ENCODE peak calls at places on chromosomes 16 and 17, in seven cellular contexts. One of them, this sample, is unnamed.
A peak's percentile ranks its signal among the peaks of the same experiment; 100 is the strongest.

GRCh38 chr17:9170336-9170735 is 149.0 kb downstream of the NTN1 start:
- DNase-seq in activated CD8-positive, alpha-beta T cell treated with anti-CD3 and anti-CD28 coated beads for 36 hours: no peak
- DNase-seq in fibroblast of pulmonary artery: no peak
- DNase-seq in A673: no peak
- DNase-seq in AG04450: no peak
- DNase-seq in CD4-positive, alpha-beta T cell: no peak
- DNase-seq in CD8-positive, alpha-beta T cell: no peak
- DNase-seq in this sample: no peak

GRCh38 chr17:59332890-59333377 is 1.5 kb downstream of the YPEL2 start:
- DNase-seq in activated CD8-positive, alpha-beta T cell treated with anti-CD3 and anti-CD28 coated beads for 36 hours: peak; percentile 20
- DNase-seq in fibroblast of pulmonary artery: peak; percentile 54
- DNase-seq in A673: no peak
- DNase-seq in AG04450: no peak
- DNase-seq in CD4-positive, alpha-beta T cell: no peak
- DNase-seq in CD8-positive, alpha-beta T cell: no peak
- DNase-seq in this sample: no peak

GRCh38 chr17:19386974-19387920 is at the start of gene MFAP4:
- DNase-seq in activated CD8-positive, alpha-beta T cell treated with anti-CD3 and anti-CD28 coated beads for 36 hours: peak; percentile 37
- DNase-seq in fibroblast of pulmonary artery: peak; percentile 95
- DNase-seq in A673: peak; percentile 92
- DNase-seq in AG04450: peak; percentile 88
- DNase-seq in CD4-positive, alpha-beta T cell: no peak
- DNase-seq in CD8-positive, alpha-beta T cell: no peak
- DNase-seq in this sample: peak; percentile 74

GRCh38 chr17:36812762-36813161 is 124.5 kb upstream of the LHX1 start:
- DNase-seq in activated CD8-positive, alpha-beta T cell treated with anti-CD3 and anti-CD28 coated beads for 36 hours: no peak
- DNase-seq in fibroblast of pulmonary artery: no peak
- DNase-seq in A673: peak; percentile 11
- DNase-seq in AG04450: no peak
- DNase-seq in CD4-positive, alpha-beta T cell: no peak
- DNase-seq in CD8-positive, alpha-beta T cell: no peak
- DNase-seq in this sample: no peak

GRCh38 chr16:53024045-53024444 is 28.7 kb downstream of the CHD9NB start:
- DNase-seq in activated CD8-positive, alpha-beta T cell treated with anti-CD3 and anti-CD28 coated beads for 36 hours: no peak
- DNase-seq in fibroblast of pulmonary artery: no peak
- DNase-seq in A673: no peak
- DNase-seq in AG04450: no peak
- DNase-seq in CD4-positive, alpha-beta T cell: no peak
- DNase-seq in CD8-positive, alpha-beta T cell: no peak
- DNase-seq in this sample: no peak

GRCh38 chr17:41651625-41652460 is 27.5 kb upstream of the KRT17 start:
- DNase-seq in activated CD8-positive, alpha-beta T cell treated with anti-CD3 and anti-CD28 coated beads for 36 hours: no peak
- DNase-seq in fibroblast of pulmonary artery: no peak
- DNase-seq in A673: no peak
- DNase-seq in AG04450: no peak
- DNase-seq in CD4-positive, alpha-beta T cell: no peak
- DNase-seq in CD8-positive, alpha-beta T cell: no peak
- DNase-seq in this sample: no peak

GRCh38 chr16:56862776-56863175 is 2.2 kb upstream of the SLC12A3 start:
- DNase-seq in activated CD8-positive, alpha-beta T cell treated with anti-CD3 and anti-CD28 coated beads for 36 hours: no peak
- DNase-seq in fibroblast of pulmonary artery: no peak
- DNase-seq in A673: no peak
- DNase-seq in AG04450: no peak
- DNase-seq in CD4-positive, alpha-beta T cell: no peak
- DNase-seq in CD8-positive, alpha-beta T cell: no peak
- DNase-seq in this sample: no peak

GRCh38 chr17:66923881-66924280 is 40.6 kb upstream of the CACNG4 start:
- DNase-seq in activated CD8-positive, alpha-beta T cell treated with anti-CD3 and anti-CD28 coated beads for 36 hours: no peak
- DNase-seq in fibroblast of pulmonary artery: no peak
- DNase-seq in A673: peak; percentile 27
- DNase-seq in AG04450: no peak
- DNase-seq in CD4-positive, alpha-beta T cell: no peak
- DNase-seq in CD8-positive, alpha-beta T cell: no peak
- DNase-seq in this sample: no peak

GRCh38 chr17:2279707-2280106 is 23.9 kb downstream of the SMG6 start:
- DNase-seq in activated CD8-positive, alpha-beta T cell treated with anti-CD3 and anti-CD28 coated beads for 36 hours: no peak
- DNase-seq in fibroblast of pulmonary artery: no peak
- DNase-seq in A673: no peak
- DNase-seq in AG04450: no peak
- DNase-seq in CD4-positive, alpha-beta T cell: no peak
- DNase-seq in CD8-positive, alpha-beta T cell: no peak
- DNase-seq in this sample: no peak

GRCh38 chr16:70656712-70657263 is 10.4 kb downstream of the IL34 start:
- DNase-seq in activated CD8-positive, alpha-beta T cell treated with anti-CD3 and anti-CD28 coated beads for 36 hours: no peak
- DNase-seq in fibroblast of pulmonary artery: no peak
- DNase-seq in A673: no peak
- DNase-seq in AG04450: no peak
- DNase-seq in CD4-positive, alpha-beta T cell: no peak
- DNase-seq in CD8-positive, alpha-beta T cell: no peak
- DNase-seq in this sample: no peak

GRCh38 chr16:85222151-85222863 is 110.0 kb upstream of the CIBAR2 start:
- DNase-seq in activated CD8-positive, alpha-beta T cell treated with anti-CD3 and anti-CD28 coated beads for 36 hours: no peak
- DNase-seq in fibroblast of pulmonary artery: no peak
- DNase-seq in A673: peak; percentile 81
- DNase-seq in AG04450: no peak
- DNase-seq in CD4-positive, alpha-beta T cell: no peak
- DNase-seq in CD8-positive, alpha-beta T cell: no peak
- DNase-seq in this sample: no peak

GRCh38 chr17:63785556-63785955 is 11.6 kb downstream of the DDX42 start:
- DNase-seq in activated CD8-positive, alpha-beta T cell treated with anti-CD3 and anti-CD28 coated beads for 36 hours: no peak
- DNase-seq in fibroblast of pulmonary artery: peak; percentile 44
- DNase-seq in A673: no peak
- DNase-seq in AG04450: no peak
- DNase-seq in CD4-positive, alpha-beta T cell: no peak
- DNase-seq in CD8-positive, alpha-beta T cell: no peak
- DNase-seq in this sample: no peak

GRCh38 chr17:61393550-61393903 is 6.1 kb upstream of the TBX2 start:
- DNase-seq in activated CD8-positive, alpha-beta T cell treated with anti-CD3 and anti-CD28 coated beads for 36 hours: no peak
- DNase-seq in fibroblast of pulmonary artery: no peak
- DNase-seq in A673: no peak
- DNase-seq in AG04450: no peak
- DNase-seq in CD4-positive, alpha-beta T cell: no peak
- DNase-seq in CD8-positive, alpha-beta T cell: no peak
- DNase-seq in this sample: peak; percentile 13

GRCh38 chr17:1762906-1763829 is 1.3 kb downstream of the SERPINF1 start:
- DNase-seq in activated CD8-positive, alpha-beta T cell treated with anti-CD3 and anti-CD28 coated beads for 36 hours: peak; percentile 25
- DNase-seq in fibroblast of pulmonary artery: peak; percentile 80
- DNase-seq in A673: peak; percentile 79
- DNase-seq in AG04450: peak; percentile 43
- DNase-seq in CD4-positive, alpha-beta T cell: peak; percentile 18
- DNase-seq in CD8-positive, alpha-beta T cell: no peak
- DNase-seq in this sample: no peak

GRCh38 chr16:53714080-53715050 is 10.4 kb downstream of the FTO start:
- DNase-seq in activated CD8-positive, alpha-beta T cell treated with anti-CD3 and anti-CD28 coated beads for 36 hours: no peak
- DNase-seq in fibroblast of pulmonary artery: peak; percentile 56
- DNase-seq in A673: peak; percentile 86
- DNase-seq in AG04450: no peak
- DNase-seq in CD4-positive, alpha-beta T cell: no peak
- DNase-seq in CD8-positive, alpha-beta T cell: no peak
- DNase-seq in this sample: peak; percentile 28

GRCh38 chr16:85722066-85722465 is 28.8 kb downstream of the C16orf74 start:
- DNase-seq in activated CD8-positive, alpha-beta T cell treated with anti-CD3 and anti-CD28 coated beads for 36 hours: no peak
- DNase-seq in fibroblast of pulmonary artery: no peak
- DNase-seq in A673: no peak
- DNase-seq in AG04450: no peak
- DNase-seq in CD4-positive, alpha-beta T cell: no peak
- DNase-seq in CD8-positive, alpha-beta T cell: no peak
- DNase-seq in this sample: no peak

GRCh38 chr16:59192551-59193199 is 458.6 kb upstream of the GOT2 start:
- DNase-seq in activated CD8-positive, alpha-beta T cell treated with anti-CD3 and anti-CD28 coated beads for 36 hours: peak; percentile 60
- DNase-seq in fibroblast of pulmonary artery: peak; percentile 4
- DNase-seq in A673: peak; percentile 55
- DNase-seq in AG04450: no peak
- DNase-seq in CD4-positive, alpha-beta T cell: peak; percentile 7
- DNase-seq in CD8-positive, alpha-beta T cell: no peak
- DNase-seq in this sample: peak; percentile 68

GRCh38 chr16:24858219-24859041 is 12.7 kb downstream of the SLC5A11 start:
- DNase-seq in activated CD8-positive, alpha-beta T cell treated with anti-CD3 and anti-CD28 coated beads for 36 hours: peak; percentile 67
- DNase-seq in fibroblast of pulmonary artery: peak; percentile 71
- DNase-seq in A673: peak; percentile 73
- DNase-seq in AG04450: no peak
- DNase-seq in CD4-positive, alpha-beta T cell: peak; percentile 13
- DNase-seq in CD8-positive, alpha-beta T cell: peak; percentile 3
- DNase-seq in this sample: no peak

GRCh38 chr16:70660672-70661350 is 14.5 kb downstream of the IL34 start:
- DNase-seq in activated CD8-positive, alpha-beta T cell treated with anti-CD3 and anti-CD28 coated beads for 36 hours: no peak
- DNase-seq in fibroblast of pulmonary artery: no peak
- DNase-seq in A673: no peak
- DNase-seq in AG04450: no peak
- DNase-seq in CD4-positive, alpha-beta T cell: no peak
- DNase-seq in CD8-positive, alpha-beta T cell: no peak
- DNase-seq in this sample: no peak

GRCh38 chr16:84518804-84519341 is 14.4 kb upstream of the MEAK7 start:
- DNase-seq in activated CD8-positive, alpha-beta T cell treated with anti-CD3 and anti-CD28 coated beads for 36 hours: peak; percentile 90
- DNase-seq in fibroblast of pulmonary artery: no peak
- DNase-seq in A673: no peak
- DNase-seq in AG04450: no peak
- DNase-seq in CD4-positive, alpha-beta T cell: peak; percentile 51
- DNase-seq in CD8-positive, alpha-beta T cell: peak; percentile 29
- DNase-seq in this sample: no peak

GRCh38 chr17:8940866-8941471 is 24.5 kb downstream of the PIK3R5 start:
- DNase-seq in activated CD8-positive, alpha-beta T cell treated with anti-CD3 and anti-CD28 coated beads for 36 hours: peak; percentile 77
- DNase-seq in fibroblast of pulmonary artery: no peak
- DNase-seq in A673: no peak
- DNase-seq in AG04450: no peak
- DNase-seq in CD4-positive, alpha-beta T cell: no peak
- DNase-seq in CD8-positive, alpha-beta T cell: no peak
- DNase-seq in this sample: no peak

GRCh38 chr16:4505356-4506153 is 29.4 kb downstream of the HMOX2 start:
- DNase-seq in activated CD8-positive, alpha-beta T cell treated with anti-CD3 and anti-CD28 coated beads for 36 hours: peak; percentile 83
- DNase-seq in fibroblast of pulmonary artery: no peak
- DNase-seq in A673: no peak
- DNase-seq in AG04450: no peak
- DNase-seq in CD4-positive, alpha-beta T cell: peak; percentile 75
- DNase-seq in CD8-positive, alpha-beta T cell: peak; percentile 61
- DNase-seq in this sample: no peak

GRCh38 chr16:74718741-74719610 is 18.3 kb upstream of the MLKL start:
- DNase-seq in activated CD8-positive, alpha-beta T cell treated with anti-CD3 and anti-CD28 coated beads for 36 hours: no peak
- DNase-seq in fibroblast of pulmonary artery: no peak
- DNase-seq in A673: no peak
- DNase-seq in AG04450: no peak
- DNase-seq in CD4-positive, alpha-beta T cell: no peak
- DNase-seq in CD8-positive, alpha-beta T cell: no peak
- DNase-seq in this sample: no peak

GRCh38 chr17:64097196-64097936 is 32.6 kb downstream of the ERN1 start:
- DNase-seq in activated CD8-positive, alpha-beta T cell treated with anti-CD3 and anti-CD28 coated beads for 36 hours: no peak
- DNase-seq in fibroblast of pulmonary artery: peak; percentile 77
- DNase-seq in A673: no peak
- DNase-seq in AG04450: no peak
- DNase-seq in CD4-positive, alpha-beta T cell: no peak
- DNase-seq in CD8-positive, alpha-beta T cell: no peak
- DNase-seq in this sample: no peak

GRCh38 chr17:28133562-28133970 is 91.1 kb downstream of the NLK start:
- DNase-seq in activated CD8-positive, alpha-beta T cell treated with anti-CD3 and anti-CD28 coated beads for 36 hours: no peak
- DNase-seq in fibroblast of pulmonary artery: peak; percentile 70
- DNase-seq in A673: peak; percentile 61
- DNase-seq in AG04450: no peak
- DNase-seq in CD4-positive, alpha-beta T cell: no peak
- DNase-seq in CD8-positive, alpha-beta T cell: no peak
- DNase-seq in this sample: no peak

GRCh38 chr16:20441221-20441620 is 10.1 kb upstream of the ACSM2A start:
- DNase-seq in activated CD8-positive, alpha-beta T cell treated with anti-CD3 and anti-CD28 coated beads for 36 hours: no peak
- DNase-seq in fibroblast of pulmonary artery: no peak
- DNase-seq in A673: no peak
- DNase-seq in AG04450: no peak
- DNase-seq in CD4-positive, alpha-beta T cell: no peak
- DNase-seq in CD8-positive, alpha-beta T cell: no peak
- DNase-seq in this sample: no peak
- TF ChIP-seq CTCF in activated CD8-positive, alpha-beta T cell treated with anti-CD3 and anti-CD28 coated beads for 36 hours: no peak
- TF ChIP-seq CTCF in fibroblast of pulmonary artery: no peak
- TF ChIP-seq CTCF in A673: no peak
- TF ChIP-seq CTCF in AG04450: no peak
- TF ChIP-seq CTCF in CD4-positive, alpha-beta T cell: no peak
- TF ChIP-seq CTCF in CD8-positive, alpha-beta T cell: no peak
- TF ChIP-seq CTCF in this sample: no peak

DNA sequence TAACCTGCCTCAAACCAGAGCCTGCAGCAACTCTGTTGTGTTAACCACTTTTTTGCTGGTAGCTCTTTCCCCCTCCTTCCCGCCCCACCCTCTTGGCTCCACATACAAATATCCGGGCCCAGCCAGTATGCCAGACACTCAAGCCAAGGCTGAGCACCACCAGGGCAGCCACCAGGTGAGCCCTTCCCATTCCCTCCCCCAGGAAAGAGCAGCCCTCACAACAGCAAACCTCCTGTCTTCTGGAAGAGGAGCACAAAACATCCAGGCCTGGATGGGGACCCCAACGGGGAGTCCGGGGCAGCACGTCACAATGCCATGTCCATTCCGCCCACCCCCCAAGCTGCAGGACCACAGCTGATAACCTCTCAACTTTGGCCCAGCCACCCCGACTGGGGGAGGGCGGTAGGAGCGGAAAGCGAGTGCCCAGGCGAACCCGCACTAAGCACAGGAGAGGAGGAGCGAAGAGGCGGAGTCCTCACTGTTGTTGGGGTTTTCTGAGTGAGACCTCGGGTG is 757 bp downstream of the ORMDL3 start:
- DNase-seq in activated CD8-positive, alpha-beta T cell treated with anti-CD3 and anti-CD28 coated beads for 36 hours: peak; percentile 85
- DNase-seq in fibroblast of pulmonary artery: peak; percentile 48
- DNase-seq in A673: no peak
- DNase-seq in AG04450: no peak
- DNase-seq in CD4-positive, alpha-beta T cell: peak; percentile 48
- DNase-seq in CD8-positive, alpha-beta T cell: peak; percentile 39
- DNase-seq in this sample: no peak
- TF ChIP-seq CTCF in activated CD8-positive, alpha-beta T cell treated with anti-CD3 and anti-CD28 coated beads for 36 hours: no peak
- TF ChIP-seq CTCF in fibroblast of pulmonary artery: no peak
- TF ChIP-seq CTCF in A673: no peak
- TF ChIP-seq CTCF in AG04450: no peak
- TF ChIP-seq CTCF in CD4-positive, alpha-beta T cell: no peak
- TF ChIP-seq CTCF in CD8-positive, alpha-beta T cell: no peak
- TF ChIP-seq CTCF in this sample: no peak

GRCh38 chr17:53150101-53150698 is 672.5 kb upstream of the KIF2B start:
- DNase-seq in activated CD8-positive, alpha-beta T cell treated with anti-CD3 and anti-CD28 coated beads for 36 hours: no peak
- DNase-seq in fibroblast of pulmonary artery: peak; percentile 3
- DNase-seq in A673: peak; percentile 26
- DNase-seq in AG04450: no peak
- DNase-seq in CD4-positive, alpha-beta T cell: no peak
- DNase-seq in CD8-positive, alpha-beta T cell: no peak
- DNase-seq in this sample: no peak
- TF ChIP-seq CTCF in activated CD8-positive, alpha-beta T cell treated with anti-CD3 and anti-CD28 coated beads for 36 hours: no peak
- TF ChIP-seq CTCF in fibroblast of pulmonary artery: peak; percentile 6
- TF ChIP-seq CTCF in A673: peak; percentile 48
- TF ChIP-seq CTCF in AG04450: no peak
- TF ChIP-seq CTCF in CD4-positive, alpha-beta T cell: no peak
- TF ChIP-seq CTCF in CD8-positive, alpha-beta T cell: no peak
- TF ChIP-seq CTCF in this sample: peak; percentile 36

DNA sequence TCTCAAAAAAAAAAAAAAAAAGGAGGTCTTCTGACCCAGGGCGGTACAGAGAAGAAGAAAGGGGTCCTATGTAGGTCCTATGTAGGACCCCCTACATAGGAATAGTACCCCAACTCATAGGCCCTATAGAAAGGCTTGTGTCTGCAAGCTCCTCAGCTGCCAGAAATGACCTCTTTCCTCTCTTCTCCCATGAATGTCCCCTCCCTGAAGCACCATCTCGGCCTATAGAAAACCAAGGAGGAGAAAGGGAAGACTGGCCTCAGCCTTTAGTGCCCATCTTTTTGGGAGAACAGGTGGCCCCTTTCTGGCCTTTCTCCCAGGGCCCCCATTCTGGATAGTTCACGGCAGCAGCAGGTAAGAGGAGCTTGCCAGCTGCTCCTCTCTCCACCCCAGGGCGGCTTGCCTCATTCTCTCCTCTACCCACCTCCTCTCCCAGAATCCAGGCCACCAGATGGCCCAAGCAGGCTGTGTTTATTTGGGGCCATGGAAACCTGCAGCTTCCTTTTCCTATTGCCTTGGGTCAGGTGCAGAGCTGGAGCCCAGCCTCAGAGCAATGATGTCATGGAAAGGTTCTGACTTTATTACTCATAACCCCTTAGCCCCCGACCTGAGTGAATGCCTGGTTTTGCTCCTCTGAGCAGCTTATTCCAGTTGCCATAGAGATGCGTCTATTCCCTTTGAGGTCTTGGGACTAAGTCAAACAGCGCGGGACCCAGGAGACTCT is 1.6 kb upstream of the MRPL58 start:
- DNase-seq in activated CD8-positive, alpha-beta T cell treated with anti-CD3 and anti-CD28 coated beads for 36 hours: peak; percentile 31
- DNase-seq in fibroblast of pulmonary artery: peak; percentile 42
- DNase-seq in A673: no peak
- DNase-seq in AG04450: no peak
- DNase-seq in CD4-positive, alpha-beta T cell: no peak
- DNase-seq in CD8-positive, alpha-beta T cell: no peak
- DNase-seq in this sample: peak; percentile 71
- TF ChIP-seq CTCF in activated CD8-positive, alpha-beta T cell treated with anti-CD3 and anti-CD28 coated beads for 36 hours: no peak
- TF ChIP-seq CTCF in fibroblast of pulmonary artery: no peak
- TF ChIP-seq CTCF in A673: no peak
- TF ChIP-seq CTCF in AG04450: no peak
- TF ChIP-seq CTCF in CD4-positive, alpha-beta T cell: no peak
- TF ChIP-seq CTCF in CD8-positive, alpha-beta T cell: no peak
- TF ChIP-seq CTCF in this sample: no peak

This sample was measured in glutamatergic neuron.